ENCODE peak calls at places on chromosomes 2 and 18, in ten cellular contexts. C is H1, H is lower lobe of right lung, M is H9, V is RWPE1, W is heart left ventricle, P is breast epithelium, D is GM13976, Q is HCT116, E is K562. R is an unnamed sample.
A peak's percentile ranks its signal among the peaks of the same experiment; 100 is the strongest.

GRCh38 chr2:56613917-56614316 is 430.1 kb downstream of the CCDC85A start:
- DNase-seq in C (no peak), H (no peak), M (no peak), V (no peak), W (no peak), P (no peak), D (no peak), Q (no peak), E (no peak), R (no peak)

GRCh38 chr2:187994464-187995331 is 297.0 kb upstream of the GULP1 start:
- DNase-seq in C (no peak), H (no peak), M (peak; percentile 38), V (no peak), W (no peak), P (no peak), D (no peak), Q (no peak), E (no peak), R (no peak)

GRCh38 chr2:73283545-73284295 is 558 bp downstream of the FBXO41 start:
- DNase-seq in C (no peak), H (peak; percentile 47), M (no peak), V (no peak), W (peak; percentile 71), P (no peak), D (peak; percentile 44), Q (no peak), E (peak; percentile 53), R (no peak)

GRCh38 chr2:54572636-54573531 is 116.8 kb downstream of the SPTBN1 start:
- DNase-seq in C (no peak), H (no peak), M (no peak), V (no peak), W (no peak), P (no peak), D (no peak), Q (no peak), E (no peak), R (no peak)

GRCh38 chr2:39948016-39948719 is 169.1 kb upstream of the THUMPD2 start:
- DNase-seq in C (no peak), H (no peak), M (no peak), V (no peak), W (no peak), P (no peak), D (no peak), Q (no peak), E (no peak), R (no peak)

GRCh38 chr2:64861338-64862000 is 127.7 kb upstream of the SLC1A4 start:
- DNase-seq in C (no peak), H (no peak), M (no peak), V (no peak), W (no peak), P (no peak), D (peak; percentile 42), Q (no peak), E (no peak), R (no peak)

GRCh38 chr2:213644926-213645325 is 360.7 kb downstream of the SPAG16 start:
- DNase-seq in C (no peak), H (no peak), M (no peak), V (no peak), W (no peak), P (no peak), D (no peak), Q (no peak), E (no peak), R (no peak)

GRCh38 chr18:75638597-75639467 is 211.3 kb upstream of the SMIM21 start:
- DNase-seq in C (peak; percentile 21), H (no peak), M (peak; percentile 74), V (no peak), W (peak; percentile 74), P (no peak), D (no peak), Q (no peak), E (no peak), R (no peak)

GRCh38 chr2:126822921-126823320 is 75.8 kb upstream of the TEX51 start:
- DNase-seq in C (no peak), H (no peak), M (no peak), V (no peak), W (no peak), P (no peak), D (no peak), Q (no peak), E (no peak), R (no peak)

GRCh38 chr2:263774-264492 is at the start of gene SH3YL1:
- DNase-seq in C (no peak), H (peak; percentile 87), M (peak; percentile 59), V (peak; percentile 50), W (peak; percentile 68), P (peak; percentile 79), D (peak; percentile 66), Q (peak; percentile 16), E (no peak), R (no peak)

GRCh38 chr2:69054431-69054830 is 41.5 kb downstream of the ANTXR1 start:
- DNase-seq in C (no peak), H (no peak), M (no peak), V (no peak), W (no peak), P (no peak), D (peak; percentile 25), Q (no peak), E (no peak), R (no peak)

GRCh38 chr2:40103163-40103562 is 324.1 kb upstream of the THUMPD2 start:
- DNase-seq in C (no peak), H (no peak), M (no peak), V (peak; percentile 19), W (no peak), P (no peak), D (no peak), Q (no peak), E (no peak), R (no peak)

GRCh38 chr2:95346236-95346737 is 49.1 kb downstream of the KCNIP3 start:
- DNase-seq in C (no peak), H (peak; percentile 63), M (peak; percentile 26), V (peak; percentile 64), W (peak; percentile 85), P (peak; percentile 39), D (peak; percentile 64), Q (no peak), E (peak; percentile 94), R (no peak)

GRCh38 chr18:54150226-54150625 is 74.2 kb downstream of the MBD2 start:
- DNase-seq in C (no peak), H (no peak), M (peak; percentile 57), V (no peak), W (no peak), P (no peak), D (no peak), Q (no peak), E (no peak), R (no peak)

GRCh38 chr2:68811364-68811763 is 59.8 kb downstream of the BMP10 start:
- DNase-seq in C (no peak), H (no peak), M (no peak), V (no peak), W (peak; percentile 69), P (no peak), D (no peak), Q (no peak), E (no peak), R (no peak)

GRCh38 chr2:206275274-206276160 is 1.1 kb downstream of the ZDBF2 start:
- DNase-seq in C (no peak), H (no peak), M (no peak), V (peak; percentile 36), W (no peak), P (no peak), D (peak; percentile 53), Q (no peak), E (no peak), R (no peak)

DNA sequence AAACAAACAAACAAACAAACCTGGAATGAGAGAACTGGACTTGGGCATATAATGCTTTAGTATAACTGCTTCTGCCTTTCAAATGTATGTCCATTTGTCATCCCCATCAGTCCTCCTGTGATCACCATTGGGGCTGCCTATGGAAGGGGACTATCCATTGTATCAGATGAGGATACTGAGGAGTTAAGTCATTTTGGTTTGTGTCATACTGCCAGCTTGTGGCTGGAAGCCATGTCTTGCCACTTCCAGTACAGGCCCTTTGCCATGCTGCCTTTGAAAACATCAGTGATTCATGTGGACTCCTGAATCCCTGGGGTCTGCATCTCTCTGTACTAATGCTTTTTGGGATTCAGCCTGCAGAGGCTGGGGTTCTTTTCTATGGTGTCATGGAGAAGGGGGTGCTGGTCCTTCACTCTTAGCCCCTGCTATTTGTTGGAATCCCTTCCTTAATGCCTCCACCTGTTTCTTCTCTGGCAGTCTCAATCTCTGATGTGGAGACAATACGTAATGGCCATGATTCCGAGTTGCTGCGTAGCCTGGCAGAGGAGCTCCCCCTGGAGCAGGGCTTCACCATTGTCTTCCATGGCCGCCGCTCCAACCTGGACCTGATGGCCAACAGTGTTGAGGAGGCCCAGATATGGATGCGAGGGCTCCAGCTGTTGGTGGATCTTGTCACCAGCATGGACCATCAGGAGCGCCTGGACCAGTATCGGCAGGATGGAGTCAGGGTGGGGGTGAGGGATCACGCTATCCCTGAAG is 10.6 kb downstream of the PLCD4 start:
- DNase-seq in C (no peak), H (no peak), M (no peak), V (no peak), W (no peak), P (no peak), D (no peak), Q (peak; percentile 7), E (no peak), R (no peak)
- TF ChIP-seq CTCF in C (peak; percentile 7), H (no peak), M (peak; percentile 26), V (peak; percentile 44), W (no peak), P (no peak), D (no peak), Q (peak; percentile 18), E (peak; percentile 13), R (peak; percentile 16)

DNA sequence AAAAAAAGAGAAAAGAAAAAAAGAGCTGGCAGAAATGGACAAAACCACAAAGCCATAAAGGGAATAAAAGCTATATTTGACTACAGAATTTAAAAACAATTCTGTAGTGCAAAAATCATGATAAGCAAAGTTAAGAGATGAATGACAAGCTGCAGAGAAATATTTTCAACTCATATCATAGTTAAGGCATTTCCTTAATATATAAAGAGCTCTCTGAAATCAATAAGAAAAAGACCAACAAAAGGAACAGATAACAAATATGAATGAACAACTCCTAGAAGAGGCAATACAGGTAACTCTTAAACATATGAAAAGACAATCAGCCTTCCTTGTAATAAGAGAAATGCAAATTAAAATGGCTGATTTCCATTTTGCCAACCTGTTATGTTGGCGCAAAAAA is 26.2 kb downstream of the OTOF start:
- DNase-seq in C (no peak), H (no peak), M (no peak), V (no peak), W (no peak), P (no peak), D (no peak), Q (no peak), E (no peak), R (no peak)
- TF ChIP-seq CTCF in C (no peak), H (no peak), M (no peak), V (no peak), W (no peak), P (no peak), D (no peak), Q (no peak), E (no peak), R (no peak)

GRCh38 chr2:85770369-85770768 is 16.6 kb downstream of the ATOH8 start:
- DNase-seq in C (no peak), H (no peak), M (no peak), V (no peak), W (peak; percentile 42), P (no peak), D (no peak), Q (no peak), E (no peak), R (no peak)
- TF ChIP-seq CTCF in C (no peak), H (no peak), M (no peak), V (no peak), W (no peak), P (no peak), D (no peak), Q (no peak), E (no peak), R (no peak)

GRCh38 chr2:112768432-112768831 is 4.0 kb upstream of the CKAP2L start:
- DNase-seq in C (no peak), H (no peak), M (no peak), V (no peak), W (no peak), P (no peak), D (no peak), Q (no peak), E (no peak), R (no peak)
- TF ChIP-seq CTCF in C (no peak), H (no peak), M (peak; percentile 17), V (no peak), W (no peak), P (no peak), D (no peak), Q (peak; percentile 47), E (no peak), R (no peak)